ENCODE peak calls at places on chromosome 18, in seven cellular contexts. One of them, this sample, is unnamed.

GRCh38 chr18:26091047-26091630 is 726 bp upstream of the SS18 start:
- DNase-seq in mesenchymal stem cell: peak
- DNase-seq in neuronal stem cell: no peak
- DNase-seq in IMR-90: no peak
- DNase-seq in trophoblast cell: peak
- DNase-seq in mesendoderm: no peak
- DNase-seq in H1: no peak
- DNase-seq in this sample: no peak

GRCh38 chr18:32326450-32327309 is 136.8 kb downstream of the MEP1B start:
- DNase-seq in mesenchymal stem cell: peak
- DNase-seq in neuronal stem cell: no peak
- DNase-seq in IMR-90: peak
- DNase-seq in trophoblast cell: no peak
- DNase-seq in mesendoderm: no peak
- DNase-seq in H1: no peak
- DNase-seq in this sample: no peak

GRCh38 chr18:61597321-61597720 is 264.1 kb downstream of the CDH20 start:
- DNase-seq in mesenchymal stem cell: peak
- DNase-seq in neuronal stem cell: no peak
- DNase-seq in IMR-90: no peak
- DNase-seq in trophoblast cell: no peak
- DNase-seq in mesendoderm: no peak
- DNase-seq in H1: no peak
- DNase-seq in this sample: no peak

GRCh38 chr18:41266616-41267015 is 688.4 kb upstream of the PIK3C3 start:
- DNase-seq in mesenchymal stem cell: peak
- DNase-seq in neuronal stem cell: no peak
- DNase-seq in IMR-90: peak
- DNase-seq in trophoblast cell: no peak
- DNase-seq in mesendoderm: no peak
- DNase-seq in H1: no peak
- DNase-seq in this sample: no peak

GRCh38 chr18:10715791-10716190 is 190.0 kb downstream of the NAPG start:
- DNase-seq in mesenchymal stem cell: no peak
- DNase-seq in neuronal stem cell: no peak
- DNase-seq in IMR-90: peak
- DNase-seq in trophoblast cell: no peak
- DNase-seq in mesendoderm: no peak
- DNase-seq in H1: no peak
- DNase-seq in this sample: no peak

GRCh38 chr18:41954827-41955613 is at the start of gene PIK3C3:
- DNase-seq in mesenchymal stem cell: peak
- DNase-seq in neuronal stem cell: peak
- DNase-seq in IMR-90: peak
- DNase-seq in trophoblast cell: peak
- DNase-seq in mesendoderm: peak
- DNase-seq in H1: peak
- DNase-seq in this sample: peak

GRCh38 chr18:11115268-11115667 is 34.1 kb downstream of the PIEZO2 start:
- DNase-seq in mesenchymal stem cell: peak
- DNase-seq in neuronal stem cell: no peak
- DNase-seq in IMR-90: peak
- DNase-seq in trophoblast cell: no peak
- DNase-seq in mesendoderm: no peak
- DNase-seq in H1: no peak
- DNase-seq in this sample: no peak

GRCh38 chr18:42053188-42053781 is 98.3 kb downstream of the PIK3C3 start:
- DNase-seq in mesenchymal stem cell: peak
- DNase-seq in neuronal stem cell: peak
- DNase-seq in IMR-90: peak
- DNase-seq in trophoblast cell: peak
- DNase-seq in mesendoderm: peak
- DNase-seq in H1: no peak
- DNase-seq in this sample: peak

GRCh38 chr18:46754661-46755292 is 2.1 kb downstream of the ST8SIA5 start:
- DNase-seq in mesenchymal stem cell: peak
- DNase-seq in neuronal stem cell: no peak
- DNase-seq in IMR-90: no peak
- DNase-seq in trophoblast cell: no peak
- DNase-seq in mesendoderm: peak
- DNase-seq in H1: no peak
- DNase-seq in this sample: peak

GRCh38 chr18:3424280-3424890 is 25.6 kb upstream of the TGIF1 start:
- DNase-seq in mesenchymal stem cell: no peak
- DNase-seq in neuronal stem cell: no peak
- DNase-seq in IMR-90: no peak
- DNase-seq in trophoblast cell: no peak
- DNase-seq in mesendoderm: peak
- DNase-seq in H1: no peak
- DNase-seq in this sample: no peak

GRCh38 chr18:59374112-59374511 is 15.0 kb upstream of the LMAN1 start:
- DNase-seq in mesenchymal stem cell: no peak
- DNase-seq in neuronal stem cell: no peak
- DNase-seq in IMR-90: no peak
- DNase-seq in trophoblast cell: no peak
- DNase-seq in mesendoderm: no peak
- DNase-seq in H1: no peak
- DNase-seq in this sample: no peak

GRCh38 chr18:2325933-2326332 is 245.4 kb downstream of the METTL4 start:
- DNase-seq in mesenchymal stem cell: no peak
- DNase-seq in neuronal stem cell: no peak
- DNase-seq in IMR-90: no peak
- DNase-seq in trophoblast cell: no peak
- DNase-seq in mesendoderm: no peak
- DNase-seq in H1: no peak
- DNase-seq in this sample: no peak

GRCh38 chr18:56606623-56607022 is 31.8 kb downstream of the TXNL1 start:
- DNase-seq in mesenchymal stem cell: no peak
- DNase-seq in neuronal stem cell: no peak
- DNase-seq in IMR-90: no peak
- DNase-seq in trophoblast cell: no peak
- DNase-seq in mesendoderm: no peak
- DNase-seq in H1: no peak
- DNase-seq in this sample: no peak

GRCh38 chr18:10414293-10414842 is 40.1 kb upstream of the APCDD1 start:
- DNase-seq in mesenchymal stem cell: no peak
- DNase-seq in neuronal stem cell: no peak
- DNase-seq in IMR-90: no peak
- DNase-seq in trophoblast cell: no peak
- DNase-seq in mesendoderm: no peak
- DNase-seq in H1: no peak
- DNase-seq in this sample: no peak

GRCh38 chr18:61727241-61727640 is 165.6 kb downstream of the RNF152 start:
- DNase-seq in mesenchymal stem cell: peak
- DNase-seq in neuronal stem cell: no peak
- DNase-seq in IMR-90: peak
- DNase-seq in trophoblast cell: no peak
- DNase-seq in mesendoderm: no peak
- DNase-seq in H1: no peak
- DNase-seq in this sample: no peak

GRCh38 chr18:46916551-46917107 is 678 bp downstream of the PIAS2 start:
- DNase-seq in mesenchymal stem cell: peak
- DNase-seq in neuronal stem cell: peak
- DNase-seq in IMR-90: peak
- DNase-seq in trophoblast cell: peak
- DNase-seq in mesendoderm: peak
- DNase-seq in H1: no peak
- DNase-seq in this sample: peak

GRCh38 chr18:6795307-6795706 is 65.8 kb downstream of the ARHGAP28 start:
- DNase-seq in mesenchymal stem cell: peak
- DNase-seq in neuronal stem cell: no peak
- DNase-seq in IMR-90: peak
- DNase-seq in trophoblast cell: no peak
- DNase-seq in mesendoderm: no peak
- DNase-seq in H1: no peak
- DNase-seq in this sample: no peak

GRCh38 chr18:47150029-47150823 is at the start of gene HDHD2:
- DNase-seq in mesenchymal stem cell: peak
- DNase-seq in neuronal stem cell: peak
- DNase-seq in IMR-90: peak
- DNase-seq in trophoblast cell: peak
- DNase-seq in mesendoderm: peak
- DNase-seq in H1: peak
- DNase-seq in this sample: peak

GRCh38 chr18:59057493-59057795 is 82.2 kb upstream of the SEC11C start:
- DNase-seq in mesenchymal stem cell: no peak
- DNase-seq in neuronal stem cell: no peak
- DNase-seq in IMR-90: no peak
- DNase-seq in trophoblast cell: no peak
- DNase-seq in mesendoderm: no peak
- DNase-seq in H1: no peak
- DNase-seq in this sample: no peak

GRCh38 chr18:48787523-48788151 is 163.1 kb downstream of the SMAD7 start:
- DNase-seq in mesenchymal stem cell: peak
- DNase-seq in neuronal stem cell: no peak
- DNase-seq in IMR-90: peak
- DNase-seq in trophoblast cell: peak
- DNase-seq in mesendoderm: no peak
- DNase-seq in H1: no peak
- DNase-seq in this sample: no peak

DNA sequence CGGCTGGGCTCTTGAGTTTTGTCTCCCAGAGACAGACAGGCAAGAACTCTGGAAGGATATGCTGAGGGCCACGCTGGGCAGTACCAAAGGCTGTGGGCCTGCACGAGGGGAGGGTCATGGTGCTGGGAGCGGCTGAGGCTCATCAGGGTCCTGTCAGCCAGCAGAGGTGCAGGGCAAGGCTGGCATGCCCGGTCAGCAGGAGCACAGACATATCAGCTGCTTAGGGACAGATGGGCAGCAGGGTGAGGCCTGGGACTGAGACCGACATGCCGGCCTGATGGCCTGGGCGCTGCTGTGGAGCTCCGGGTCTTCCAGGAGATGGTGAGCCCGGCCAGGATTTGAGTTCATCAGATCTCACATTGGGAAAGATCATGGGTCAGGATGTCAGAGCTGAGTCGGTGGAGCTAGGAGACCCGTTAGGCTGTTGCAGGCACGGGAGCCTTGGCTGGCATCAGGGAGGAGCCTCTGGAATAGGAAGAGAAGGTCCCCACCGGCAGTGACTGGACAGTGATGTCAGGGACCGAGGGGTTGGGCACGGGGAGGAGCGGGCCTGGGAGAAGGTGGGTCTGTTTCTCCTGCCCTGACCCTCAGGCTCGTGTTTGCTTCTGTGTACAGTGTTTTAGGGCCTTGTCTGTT is 18.8 kb downstream of the CNDP2 start:
- DNase-seq in mesenchymal stem cell: no peak
- DNase-seq in neuronal stem cell: no peak
- DNase-seq in IMR-90: no peak
- DNase-seq in trophoblast cell: no peak
- DNase-seq in mesendoderm: no peak
- DNase-seq in H1: no peak
- DNase-seq in this sample: peak
- H3K4ac ChIP-seq in mesenchymal stem cell: no peak
- H3K4ac ChIP-seq in neuronal stem cell: no peak
- H3K4ac ChIP-seq in IMR-90: no peak
- H3K4ac ChIP-seq in trophoblast cell: no peak
- H3K4ac ChIP-seq in mesendoderm: no peak
- H3K4ac ChIP-seq in H1: no peak
- H3K4ac ChIP-seq in this sample: no peak

GRCh38 chr18:76391038-76391437 is 104.0 kb downstream of the ZNF516 start:
- DNase-seq in mesenchymal stem cell: no peak
- DNase-seq in neuronal stem cell: no peak
- DNase-seq in IMR-90: no peak
- DNase-seq in trophoblast cell: no peak
- DNase-seq in mesendoderm: no peak
- DNase-seq in H1: no peak
- DNase-seq in this sample: no peak
- H3K4ac ChIP-seq in mesenchymal stem cell: no peak
- H3K4ac ChIP-seq in neuronal stem cell: no peak
- H3K4ac ChIP-seq in IMR-90: no peak
- H3K4ac ChIP-seq in trophoblast cell: no peak
- H3K4ac ChIP-seq in mesendoderm: no peak
- H3K4ac ChIP-seq in H1: no peak
- H3K4ac ChIP-seq in this sample: no peak

DNA sequence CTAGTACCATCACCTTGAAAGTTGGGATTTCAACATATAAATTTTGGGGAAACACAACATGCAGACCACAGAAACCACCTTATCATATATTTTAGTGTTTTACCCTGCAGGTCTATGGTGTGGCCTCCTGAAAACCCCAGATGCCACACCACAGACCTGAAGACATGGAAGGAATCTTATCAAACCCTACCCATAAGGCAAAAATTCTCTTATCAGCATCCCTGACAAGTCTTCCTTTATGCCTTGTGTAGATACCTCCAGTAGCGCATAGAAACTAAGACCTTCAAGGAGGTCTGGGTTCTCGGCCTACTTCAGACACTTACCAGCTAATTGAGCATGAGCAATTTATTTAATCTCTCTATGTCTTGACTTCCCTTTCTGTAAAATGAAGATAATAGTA is 59.1 kb upstream of the SLC14A2 start:
- DNase-seq in mesenchymal stem cell: no peak
- DNase-seq in neuronal stem cell: no peak
- DNase-seq in IMR-90: no peak
- DNase-seq in trophoblast cell: no peak
- DNase-seq in mesendoderm: no peak
- DNase-seq in H1: no peak
- DNase-seq in this sample: no peak
- H3K4ac ChIP-seq in mesenchymal stem cell: no peak
- H3K4ac ChIP-seq in neuronal stem cell: no peak
- H3K4ac ChIP-seq in IMR-90: no peak
- H3K4ac ChIP-seq in trophoblast cell: no peak
- H3K4ac ChIP-seq in mesendoderm: no peak
- H3K4ac ChIP-seq in H1: no peak
- H3K4ac ChIP-seq in this sample: no peak

GRCh38 chr18:70463085-70463484 is 174.2 kb downstream of the SOCS6 start:
- DNase-seq in mesenchymal stem cell: no peak
- DNase-seq in neuronal stem cell: no peak
- DNase-seq in IMR-90: no peak
- DNase-seq in trophoblast cell: no peak
- DNase-seq in mesendoderm: no peak
- DNase-seq in H1: no peak
- DNase-seq in this sample: no peak

GRCh38 chr18:70464343-70465114 is 175.7 kb downstream of the SOCS6 start:
- DNase-seq in mesenchymal stem cell: peak
- DNase-seq in neuronal stem cell: peak
- DNase-seq in IMR-90: peak
- DNase-seq in trophoblast cell: peak
- DNase-seq in mesendoderm: peak
- DNase-seq in H1: peak
- DNase-seq in this sample: peak

GRCh38 chr18:70459731-70460130 is 170.9 kb downstream of the SOCS6 start:
- DNase-seq in mesenchymal stem cell: no peak
- DNase-seq in neuronal stem cell: no peak
- DNase-seq in IMR-90: no peak
- DNase-seq in trophoblast cell: no peak
- DNase-seq in mesendoderm: no peak
- DNase-seq in H1: no peak
- DNase-seq in this sample: no peak

GRCh38 chr18:70461323-70462077 is 172.7 kb downstream of the SOCS6 start:
- DNase-seq in mesenchymal stem cell: no peak
- DNase-seq in neuronal stem cell: no peak
- DNase-seq in IMR-90: no peak
- DNase-seq in trophoblast cell: no peak
- DNase-seq in mesendoderm: no peak
- DNase-seq in H1: no peak
- DNase-seq in this sample: no peak

DNA sequence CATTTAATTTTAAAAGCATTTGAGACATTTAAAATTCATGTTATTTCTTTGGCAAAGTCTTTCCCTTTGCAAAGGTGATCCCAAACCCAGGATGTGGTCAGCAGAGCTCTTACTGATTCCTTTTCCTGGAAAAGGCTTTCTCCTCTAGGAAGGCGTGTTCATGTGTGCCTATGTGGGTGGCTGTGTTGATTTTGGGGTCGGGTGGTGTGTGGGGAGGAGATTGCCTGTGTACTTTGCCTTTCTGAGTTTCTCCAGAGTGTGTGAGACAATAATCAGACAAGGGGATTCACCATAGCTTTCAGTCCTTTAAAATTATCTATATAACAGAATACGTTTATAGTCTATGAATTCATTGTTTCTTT is 173.2 kb downstream of the SOCS6 start:
- DNase-seq in mesenchymal stem cell: no peak
- DNase-seq in neuronal stem cell: no peak
- DNase-seq in IMR-90: no peak
- DNase-seq in trophoblast cell: no peak
- DNase-seq in mesendoderm: no peak
- DNase-seq in H1: no peak
- DNase-seq in this sample: no peak
- H3K4ac ChIP-seq in mesenchymal stem cell: no peak
- H3K4ac ChIP-seq in neuronal stem cell: no peak
- H3K4ac ChIP-seq in IMR-90: no peak
- H3K4ac ChIP-seq in trophoblast cell: no peak
- H3K4ac ChIP-seq in mesendoderm: no peak
- H3K4ac ChIP-seq in H1: no peak
- H3K4ac ChIP-seq in this sample: no peak

This sample was measured in H9.